ENCODE peak calls at places on chromosomes 13 and 19, in nine cellular contexts. One of them, this sample, is unnamed.

GRCh38 chr13:49610176-49610575 is 18.1 kb upstream of the ARL11 start:
- DNase-seq in glutamatergic neuron: peak
- DNase-seq in heart left ventricle: no peak
- DNase-seq in thoracic aorta: no peak
- DNase-seq in body of pancreas: no peak
- DNase-seq in endothelial cell: no peak
- DNase-seq in neural crest cell: no peak
- DNase-seq in uterus: no peak
- DNase-seq in WTC11: no peak
- DNase-seq in this sample: no peak

GRCh38 chr19:35828694-35829301 is 16.2 kb upstream of the PRODH2 start:
- DNase-seq in glutamatergic neuron: no peak
- DNase-seq in heart left ventricle: peak
- DNase-seq in thoracic aorta: no peak
- DNase-seq in body of pancreas: peak
- DNase-seq in endothelial cell: peak
- DNase-seq in neural crest cell: peak
- DNase-seq in uterus: peak
- DNase-seq in WTC11: peak
- DNase-seq in this sample: peak

GRCh38 chr19:44570984-44571684 is 41.7 kb upstream of the CEACAM20 start:
- DNase-seq in glutamatergic neuron: peak
- DNase-seq in heart left ventricle: peak
- DNase-seq in thoracic aorta: peak
- DNase-seq in body of pancreas: peak
- DNase-seq in endothelial cell: peak
- DNase-seq in neural crest cell: peak
- DNase-seq in uterus: no peak
- DNase-seq in WTC11: peak
- DNase-seq in this sample: peak

GRCh38 chr19:16066611-16067104 is 9.6 kb upstream of the TPM4 start:
- DNase-seq in glutamatergic neuron: no peak
- DNase-seq in heart left ventricle: no peak
- DNase-seq in thoracic aorta: no peak
- DNase-seq in body of pancreas: no peak
- DNase-seq in endothelial cell: no peak
- DNase-seq in neural crest cell: no peak
- DNase-seq in uterus: no peak
- DNase-seq in WTC11: no peak
- DNase-seq in this sample: peak

GRCh38 chr13:26629260-26629659 is 71.8 kb downstream of the WASF3 start:
- DNase-seq in glutamatergic neuron: no peak
- DNase-seq in heart left ventricle: no peak
- DNase-seq in thoracic aorta: no peak
- DNase-seq in body of pancreas: no peak
- DNase-seq in endothelial cell: no peak
- DNase-seq in neural crest cell: no peak
- DNase-seq in uterus: no peak
- DNase-seq in WTC11: no peak
- DNase-seq in this sample: peak

GRCh38 chr13:102392810-102393209 is 9.0 kb downstream of the FGF14 start:
- DNase-seq in glutamatergic neuron: no peak
- DNase-seq in heart left ventricle: no peak
- DNase-seq in thoracic aorta: no peak
- DNase-seq in body of pancreas: no peak
- DNase-seq in endothelial cell: no peak
- DNase-seq in neural crest cell: no peak
- DNase-seq in uterus: no peak
- DNase-seq in WTC11: no peak
- DNase-seq in this sample: no peak

GRCh38 chr13:91115776-91116175 is 231.7 kb upstream of the MIR17HG start:
- DNase-seq in glutamatergic neuron: no peak
- DNase-seq in heart left ventricle: no peak
- DNase-seq in thoracic aorta: no peak
- DNase-seq in body of pancreas: no peak
- DNase-seq in endothelial cell: no peak
- DNase-seq in neural crest cell: no peak
- DNase-seq in uterus: no peak
- DNase-seq in WTC11: no peak
- DNase-seq in this sample: no peak

GRCh38 chr13:103188688-103189326 is 122.6 kb upstream of the SLC10A2 start:
- DNase-seq in glutamatergic neuron: no peak
- DNase-seq in heart left ventricle: no peak
- DNase-seq in thoracic aorta: no peak
- DNase-seq in body of pancreas: no peak
- DNase-seq in endothelial cell: no peak
- DNase-seq in neural crest cell: no peak
- DNase-seq in uterus: no peak
- DNase-seq in WTC11: no peak
- DNase-seq in this sample: peak

GRCh38 chr19:50906217-50906616 is 5.0 kb downstream of the KLK4 start:
- DNase-seq in glutamatergic neuron: peak
- DNase-seq in heart left ventricle: peak
- DNase-seq in thoracic aorta: no peak
- DNase-seq in body of pancreas: peak
- DNase-seq in endothelial cell: peak
- DNase-seq in neural crest cell: peak
- DNase-seq in uterus: no peak
- DNase-seq in WTC11: peak
- DNase-seq in this sample: peak

GRCh38 chr19:5966215-5966614 is 11.7 kb downstream of the RANBP3 start:
- DNase-seq in glutamatergic neuron: no peak
- DNase-seq in heart left ventricle: no peak
- DNase-seq in thoracic aorta: no peak
- DNase-seq in body of pancreas: peak
- DNase-seq in endothelial cell: no peak
- DNase-seq in neural crest cell: no peak
- DNase-seq in uterus: peak
- DNase-seq in WTC11: no peak
- DNase-seq in this sample: no peak

GRCh38 chr19:33781996-33782395 is 14.7 kb upstream of the KCTD15 start:
- DNase-seq in glutamatergic neuron: no peak
- DNase-seq in heart left ventricle: no peak
- DNase-seq in thoracic aorta: no peak
- DNase-seq in body of pancreas: no peak
- DNase-seq in endothelial cell: no peak
- DNase-seq in neural crest cell: no peak
- DNase-seq in uterus: no peak
- DNase-seq in WTC11: no peak
- DNase-seq in this sample: no peak

GRCh38 chr13:98576215-98576945 is 527 bp downstream of the STK24 start:
- DNase-seq in glutamatergic neuron: peak
- DNase-seq in heart left ventricle: peak
- DNase-seq in thoracic aorta: no peak
- DNase-seq in body of pancreas: peak
- DNase-seq in endothelial cell: peak
- DNase-seq in neural crest cell: peak
- DNase-seq in uterus: peak
- DNase-seq in WTC11: peak
- DNase-seq in this sample: no peak

GRCh38 chr13:44713793-44714469 is 137.8 kb upstream of the TSC22D1 start:
- DNase-seq in glutamatergic neuron: no peak
- DNase-seq in heart left ventricle: no peak
- DNase-seq in thoracic aorta: peak
- DNase-seq in body of pancreas: no peak
- DNase-seq in endothelial cell: no peak
- DNase-seq in neural crest cell: no peak
- DNase-seq in uterus: no peak
- DNase-seq in WTC11: no peak
- DNase-seq in this sample: peak

GRCh38 chr19:36528921-36529518 is 949 bp upstream of the ZNF260 start:
- DNase-seq in glutamatergic neuron: peak
- DNase-seq in heart left ventricle: no peak
- DNase-seq in thoracic aorta: no peak
- DNase-seq in body of pancreas: no peak
- DNase-seq in endothelial cell: peak
- DNase-seq in neural crest cell: no peak
- DNase-seq in uterus: no peak
- DNase-seq in WTC11: peak
- DNase-seq in this sample: peak

GRCh38 chr13:73274147-73274546 is 215.3 kb downstream of the KLF5 start:
- DNase-seq in glutamatergic neuron: no peak
- DNase-seq in heart left ventricle: no peak
- DNase-seq in thoracic aorta: no peak
- DNase-seq in body of pancreas: no peak
- DNase-seq in endothelial cell: no peak
- DNase-seq in neural crest cell: no peak
- DNase-seq in uterus: no peak
- DNase-seq in WTC11: no peak
- DNase-seq in this sample: peak

GRCh38 chr13:44816701-44817684 is 172.3 kb downstream of the NUFIP1 start:
- DNase-seq in glutamatergic neuron: no peak
- DNase-seq in heart left ventricle: no peak
- DNase-seq in thoracic aorta: no peak
- DNase-seq in body of pancreas: no peak
- DNase-seq in endothelial cell: no peak
- DNase-seq in neural crest cell: no peak
- DNase-seq in uterus: no peak
- DNase-seq in WTC11: no peak
- DNase-seq in this sample: peak

GRCh38 chr13:110757296-110757695 is 43.8 kb downstream of the ING1 start:
- DNase-seq in glutamatergic neuron: no peak
- DNase-seq in heart left ventricle: no peak
- DNase-seq in thoracic aorta: no peak
- DNase-seq in body of pancreas: no peak
- DNase-seq in endothelial cell: no peak
- DNase-seq in neural crest cell: no peak
- DNase-seq in uterus: no peak
- DNase-seq in WTC11: no peak
- DNase-seq in this sample: no peak

GRCh38 chr19:18219911-18220631 is 6.2 kb downstream of the PDE4C start:
- DNase-seq in glutamatergic neuron: no peak
- DNase-seq in heart left ventricle: no peak
- DNase-seq in thoracic aorta: no peak
- DNase-seq in body of pancreas: no peak
- DNase-seq in endothelial cell: no peak
- DNase-seq in neural crest cell: no peak
- DNase-seq in uterus: no peak
- DNase-seq in WTC11: no peak
- DNase-seq in this sample: no peak

GRCh38 chr19:1057185-1057857 is 9.6 kb upstream of the ARHGAP45 start:
- DNase-seq in glutamatergic neuron: no peak
- DNase-seq in heart left ventricle: no peak
- DNase-seq in thoracic aorta: no peak
- DNase-seq in body of pancreas: no peak
- DNase-seq in endothelial cell: no peak
- DNase-seq in neural crest cell: no peak
- DNase-seq in uterus: no peak
- DNase-seq in WTC11: no peak
- DNase-seq in this sample: no peak
- TF ChIP-seq CTCF in glutamatergic neuron: no peak
- TF ChIP-seq CTCF in heart left ventricle: no peak
- TF ChIP-seq CTCF in thoracic aorta: no peak
- TF ChIP-seq CTCF in body of pancreas: no peak
- TF ChIP-seq CTCF in endothelial cell: no peak
- TF ChIP-seq CTCF in neural crest cell: no peak
- TF ChIP-seq CTCF in uterus: no peak
- TF ChIP-seq CTCF in WTC11: no peak
- TF ChIP-seq CTCF in this sample: peak

GRCh38 chr13:71674776-71675352 is 192.1 kb downstream of the DACH1 start:
- DNase-seq in glutamatergic neuron: no peak
- DNase-seq in heart left ventricle: no peak
- DNase-seq in thoracic aorta: no peak
- DNase-seq in body of pancreas: no peak
- DNase-seq in endothelial cell: no peak
- DNase-seq in neural crest cell: no peak
- DNase-seq in uterus: no peak
- DNase-seq in WTC11: peak
- DNase-seq in this sample: no peak
- TF ChIP-seq CTCF in glutamatergic neuron: peak
- TF ChIP-seq CTCF in heart left ventricle: no peak
- TF ChIP-seq CTCF in thoracic aorta: no peak
- TF ChIP-seq CTCF in body of pancreas: no peak
- TF ChIP-seq CTCF in endothelial cell: peak
- TF ChIP-seq CTCF in neural crest cell: no peak
- TF ChIP-seq CTCF in uterus: no peak
- TF ChIP-seq CTCF in WTC11: peak
- TF ChIP-seq CTCF in this sample: peak

DNA sequence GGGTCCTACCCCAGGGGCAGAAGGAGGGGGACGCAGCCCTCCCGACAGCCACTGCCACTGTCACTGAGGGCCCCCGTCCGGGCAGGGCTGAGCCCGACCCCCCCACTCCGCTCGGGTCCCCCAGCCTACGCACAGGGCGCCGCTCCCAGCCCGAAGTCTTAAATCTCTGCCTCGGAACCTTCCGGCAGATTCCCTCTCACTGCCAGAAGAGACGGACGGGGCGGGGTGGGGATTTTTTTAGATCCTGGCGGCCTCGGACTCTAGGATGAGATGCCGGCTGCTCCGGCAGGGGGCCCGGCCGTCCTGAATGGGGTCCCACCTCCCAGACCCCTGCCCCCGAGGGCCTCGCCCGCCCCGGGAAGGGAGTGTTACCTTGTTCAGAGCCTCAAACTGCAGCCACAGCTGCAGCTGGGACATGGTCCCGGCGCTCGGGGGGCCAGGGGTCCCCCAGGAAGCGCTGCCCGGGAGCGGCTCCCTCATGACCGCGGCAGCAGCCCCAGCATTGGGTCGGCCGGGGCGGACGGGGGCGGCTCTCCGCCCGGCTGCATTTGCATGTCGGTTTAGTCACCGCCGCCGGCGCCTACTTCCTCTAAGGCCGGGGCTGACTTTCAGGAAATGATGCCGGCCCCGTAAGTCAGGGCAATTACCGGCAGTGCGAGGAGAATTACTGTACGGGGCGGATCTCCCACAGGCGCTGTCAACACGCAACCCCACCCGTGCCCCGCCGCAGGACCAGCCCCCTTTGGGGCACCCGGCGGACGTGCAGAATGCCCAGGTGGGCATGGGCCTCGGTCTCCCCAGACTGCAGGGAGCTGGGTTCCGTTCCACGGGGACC is 28.1 kb downstream of the GPX4 start:
- DNase-seq in glutamatergic neuron: peak
- DNase-seq in heart left ventricle: peak
- DNase-seq in thoracic aorta: peak
- DNase-seq in body of pancreas: peak
- DNase-seq in endothelial cell: peak
- DNase-seq in neural crest cell: peak
- DNase-seq in uterus: peak
- DNase-seq in WTC11: peak
- DNase-seq in this sample: peak
- TF ChIP-seq CTCF in glutamatergic neuron: no peak
- TF ChIP-seq CTCF in heart left ventricle: peak
- TF ChIP-seq CTCF in thoracic aorta: peak
- TF ChIP-seq CTCF in body of pancreas: no peak
- TF ChIP-seq CTCF in endothelial cell: no peak
- TF ChIP-seq CTCF in neural crest cell: no peak
- TF ChIP-seq CTCF in uterus: peak
- TF ChIP-seq CTCF in WTC11: no peak
- TF ChIP-seq CTCF in this sample: no peak

DNA sequence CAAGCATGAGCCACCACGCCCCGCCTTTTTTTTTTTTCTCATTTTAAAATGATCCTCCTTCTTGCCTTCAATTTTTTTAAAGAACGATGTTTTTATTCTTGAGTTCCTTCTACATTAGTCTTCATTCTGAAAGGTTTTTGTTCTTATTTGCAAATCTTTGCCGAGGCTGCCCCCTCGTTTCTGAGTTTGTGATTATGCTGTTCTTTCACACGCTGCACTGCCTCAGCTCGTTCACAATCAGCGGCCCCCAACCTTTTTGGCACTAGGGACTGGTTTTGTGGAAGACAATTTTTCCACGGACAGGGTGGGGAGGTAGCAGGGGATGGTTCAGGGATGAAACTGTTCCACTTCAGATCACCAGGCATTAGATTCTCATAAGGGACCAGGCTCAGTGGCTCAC is 26.6 kb downstream of the ZNF787 start:
- DNase-seq in glutamatergic neuron: no peak
- DNase-seq in heart left ventricle: no peak
- DNase-seq in thoracic aorta: no peak
- DNase-seq in body of pancreas: no peak
- DNase-seq in endothelial cell: no peak
- DNase-seq in neural crest cell: no peak
- DNase-seq in uterus: no peak
- DNase-seq in WTC11: no peak
- DNase-seq in this sample: no peak
- TF ChIP-seq CTCF in glutamatergic neuron: no peak
- TF ChIP-seq CTCF in heart left ventricle: no peak
- TF ChIP-seq CTCF in thoracic aorta: no peak
- TF ChIP-seq CTCF in body of pancreas: no peak
- TF ChIP-seq CTCF in endothelial cell: no peak
- TF ChIP-seq CTCF in neural crest cell: no peak
- TF ChIP-seq CTCF in uterus: no peak
- TF ChIP-seq CTCF in WTC11: no peak
- TF ChIP-seq CTCF in this sample: no peak

This sample was measured in A673.